ENCODE peak calls at places on chromosomes 5 and 9, in six cellular contexts. W is breast epithelium, G is prostate gland, A is HCT116, X is sigmoid colon, F is SK-N-MC. C is an unnamed sample.

GRCh38 chr9:98786750-98787510 is 9.4 kb downstream of the ANKS6 start:
- DNase-seq in W (peak; percentile 3), A (no peak), G (no peak), X (peak; percentile 49), F (no peak), C (no peak)

GRCh38 chr5:15702102-15702501 is 202.1 kb downstream of the FBXL7 start:
- DNase-seq in W (no peak), F (no peak), X (no peak), G (no peak), A (no peak), C (no peak)

GRCh38 chr5:90153031-90153430 is 256.5 kb downstream of the CETN3 start:
- DNase-seq in X (no peak), G (no peak), F (no peak), W (no peak), A (no peak), C (no peak)

GRCh38 chr9:2269778-2270177 is 254.6 kb downstream of the SMARCA2 start:
- DNase-seq in W (no peak), A (no peak), F (no peak), X (no peak), G (no peak), C (no peak)

GRCh38 chr5:145511351-145511750 is 323.8 kb downstream of the PRELID2 start:
- DNase-seq in G (no peak), X (no peak), A (no peak), F (no peak), W (no peak), C (no peak)

GRCh38 chr5:105836263-105836662 is 1834.5 kb downstream of the EFNA5 start:
- DNase-seq in X (no peak), A (no peak), F (no peak), G (no peak), W (no peak), C (no peak)

GRCh38 chr9:137828527-137829259 is 48.9 kb upstream of the CACNA1B start:
- DNase-seq in X (no peak), W (no peak), A (no peak), G (no peak), F (no peak), C (no peak)

GRCh38 chr5:175856408-175856807 is 15.0 kb upstream of the CPLX2 start:
- DNase-seq in G (no peak), A (no peak), W (no peak), F (no peak), X (no peak), C (no peak)

GRCh38 chr5:138523406-138523805 is 19.6 kb downstream of the ETF1 start:
- DNase-seq in W (no peak), A (no peak), X (no peak), G (no peak), F (no peak), C (no peak)

GRCh38 chr9:123350590-123351310 is 5.2 kb upstream of the CRB2 start:
- DNase-seq in X (no peak), W (no peak), F (no peak), A (no peak), G (no peak), C (no peak)

GRCh38 chr9:132011896-132012295 is 67.8 kb downstream of the MED27 start:
- DNase-seq in X (no peak), G (no peak), F (no peak), A (no peak), W (no peak), C (no peak)

GRCh38 chr9:84592918-84593317 is 76.6 kb upstream of the NTRK2 start:
- DNase-seq in X (no peak), A (no peak), W (no peak), G (no peak), F (no peak), C (no peak)

GRCh38 chr5:66757219-66757833 is 161.1 kb downstream of the MAST4 start:
- DNase-seq in X (no peak), G (peak; percentile 79), A (peak; percentile 18), F (peak; percentile 65), W (peak; percentile 31), C (no peak)

GRCh38 chr5:154829589-154830218 is 20.7 kb downstream of the FAXDC2 start:
- DNase-seq in W (peak; percentile 61), X (peak; percentile 54), G (peak; percentile 70), A (peak; percentile 85), F (no peak), C (no peak)

GRCh38 chr9:110446171-110446570 is 108.5 kb upstream of the TXNDC8 start:
- DNase-seq in F (no peak), A (no peak), X (no peak), W (no peak), G (no peak), C (no peak)

GRCh38 chr9:5095795-5096194 is 89.6 kb downstream of the INSL6 start:
- DNase-seq in X (no peak), F (no peak), G (no peak), A (no peak), W (no peak), C (no peak)

GRCh38 chr5:80625230-80625629 is 29.2 kb upstream of the MSH3 start:
- DNase-seq in W (no peak), G (peak; percentile 13), F (no peak), X (no peak), A (no peak), C (no peak)

GRCh38 chr5:133370281-133370890 is 242.0 kb downstream of the FSTL4 start:
- DNase-seq in W (no peak), X (no peak), G (no peak), A (no peak), F (no peak), C (no peak)

GRCh38 chr5:114678778-114679177 is 316.9 kb downstream of the KCNN2 start:
- DNase-seq in A (no peak), G (no peak), F (no peak), W (no peak), X (no peak), C (no peak)

GRCh38 chr9:116208417-116209232 is 55.0 kb downstream of the PAPPA start:
- DNase-seq in G (no peak), X (no peak), F (no peak), W (no peak), A (no peak), C (no peak)

GRCh38 chr9:78298046-78298511 is 1.2 kb downstream of the PSAT1 start:
- DNase-seq in A (no peak), W (no peak), F (no peak), G (no peak), X (no peak), C (no peak)

GRCh38 chr9:83062653-83063527 is at the start of gene RASEF:
- DNase-seq in W (peak; percentile 45), A (no peak), F (no peak), X (no peak), G (peak; percentile 70), C (peak; percentile 74)

GRCh38 chr5:31523041-31523440 is 8.9 kb downstream of the DROSHA start:
- DNase-seq in W (no peak), G (no peak), F (no peak), X (no peak), A (no peak), C (no peak)

GRCh38 chr5:149559712-149560111 is 8.5 kb upstream of the CSNK1A1 start:
- DNase-seq in F (peak; percentile 64), W (no peak), X (no peak), A (no peak), G (no peak), C (no peak)

GRCh38 chr9:127422787-127423186 is 1.4 kb upstream of the ZNF79 start:
- DNase-seq in A (no peak), X (no peak), G (no peak), W (no peak), F (no peak), C (no peak)

DNA sequence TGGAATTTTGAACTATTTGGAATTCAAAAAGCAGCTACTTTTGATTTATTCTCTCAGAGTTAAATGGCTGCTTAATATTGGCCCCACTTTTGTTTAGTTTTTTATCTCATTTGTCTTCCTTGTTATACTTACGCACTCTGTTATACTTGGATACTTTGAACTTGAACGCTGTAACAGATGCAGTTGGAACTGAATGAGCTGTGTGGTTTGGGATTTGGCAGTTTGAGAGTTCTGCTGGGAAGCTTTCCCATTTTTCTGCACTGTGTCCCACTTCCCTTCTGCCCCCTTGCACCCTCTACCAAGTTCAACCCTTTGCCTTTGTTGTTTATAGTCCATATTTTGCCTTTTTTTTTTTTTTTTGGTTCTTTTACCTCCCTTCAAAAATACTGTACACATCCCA is 3.8 kb downstream of the RHOBTB3 start:
- DNase-seq in W (no peak), F (no peak), A (no peak), X (no peak), G (no peak), C (no peak)
- H3K4me3 ChIP-seq in W (peak overlapping the region; percentile 1), F (peak overlapping the region; percentile 90), A (no peak overlapping the region), X (no peak overlapping the region), G (no peak overlapping the region), C (no peak overlapping the region)

DNA sequence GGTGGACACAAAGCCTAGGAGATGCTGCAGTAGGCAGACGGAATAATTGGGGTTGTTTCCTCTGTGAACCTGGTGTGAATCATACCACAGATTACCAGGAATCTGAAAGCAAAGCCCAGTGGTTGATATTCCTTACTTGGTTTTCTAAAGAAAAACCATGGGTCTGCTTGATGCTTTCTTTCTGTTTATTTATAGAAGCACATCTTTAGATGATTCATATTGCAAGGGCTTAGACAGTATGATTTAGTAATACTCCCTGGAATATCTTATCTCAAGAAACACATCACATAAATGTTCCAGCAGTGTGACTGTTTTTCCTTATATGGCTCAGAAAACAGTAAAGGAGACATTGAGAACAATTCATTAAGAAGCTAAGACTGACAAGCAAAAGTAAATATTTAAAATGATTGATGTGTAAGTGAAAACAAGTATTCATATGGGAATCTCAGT is 623.3 kb downstream of the RAB3C start:
- DNase-seq in W (no peak), G (no peak), A (no peak), F (no peak), X (no peak), C (no peak)
- TF ChIP-seq POLR2AphosphoS5 in W (no peak), G (peak; percentile 34), A (no peak), F (no peak), X (peak; percentile 75), C (no peak)

GRCh38 chr5:12624776-12625560 is 720.7 kb upstream of the CTNND2 start:
- DNase-seq in A (no peak), W (no peak), F (no peak), G (no peak), X (no peak), C (no peak)

GRCh38 chr5:12626556-12626955 is 722.3 kb upstream of the CTNND2 start:
- DNase-seq in G (no peak), F (no peak), A (no peak), X (no peak), W (no peak), C (no peak)

GRCh38 chr5:12623408-12623807 is 719.2 kb upstream of the CTNND2 start:
- DNase-seq in G (no peak), W (no peak), F (no peak), X (no peak), A (no peak), C (no peak)

GRCh38 chr5:12625667-12626263 is 721.5 kb upstream of the CTNND2 start:
- DNase-seq in W (no peak), F (no peak), G (no peak), A (no peak), X (no peak), C (no peak)
- H3K9me3 ChIP-seq in W (no peaks in the 10 kb centered on the region), F (no peaks in the 10 kb centered on the region), G (no peaks in the 10 kb centered on the region), A (peaks cover 13% of the 10 kb centered on the region), X (peaks cover 7% of the 10 kb centered on the region), C (peaks cover 45% of the 10 kb centered on the region)

GRCh38 chr5:164500856-164501255 is 995.4 kb downstream of the MAT2B start:
- DNase-seq in F (no peak), A (no peak), X (no peak), W (no peak), G (no peak), C (no peak)

GRCh38 chr5:164498393-164498792 is 993.0 kb downstream of the MAT2B start:
- DNase-seq in X (no peak), F (no peak), G (no peak), A (no peak), W (no peak), C (no peak)

GRCh38 chr5:164501344-164501743 is 995.9 kb downstream of the MAT2B start:
- DNase-seq in F (no peak), G (no peak), W (no peak), X (no peak), A (no peak), C (no peak)

GRCh38 chr5:164497665-164498064 is 992.2 kb downstream of the MAT2B start:
- DNase-seq in W (no peak), F (no peak), A (no peak), G (no peak), X (no peak), C (no peak)
- H3K4me3 ChIP-seq in W (no peak overlapping the region), F (no peak overlapping the region), A (no peak overlapping the region), G (no peak overlapping the region), X (no peak overlapping the region), C (no peak overlapping the region)

C was measured in spleen.